ENCODE peak calls at places on chromosomes 1 and 21, in five cellular contexts. C is CD4-positive, alpha-beta T cell; I is tibial artery; L is nephron progenitor cell; T is BE2C. A is an unnamed sample.

GRCh38 chr1:208100906-208101305 is 143.3 kb downstream of the PLXNA2 start:
- DNase-seq in C (no peak), I (no peak), L (no peak), T (no peak), A (no peak)

GRCh38 chr1:55034476-55035133 is 4.7 kb upstream of the PCSK9 start:
- DNase-seq in C (no peak), I (peak), L (peak), T (no peak), A (no peak)

GRCh38 chr21:45456836-45457160 is 51.8 kb downstream of the COL18A1 start:
- DNase-seq in C (no peak), I (no peak), L (no peak), T (no peak), A (no peak)

GRCh38 chr1:46301406-46302090 is 1.9 kb downstream of the LRRC41 start:
- DNase-seq in C (peak), I (no peak), L (peak), T (peak), A (peak)

GRCh38 chr1:151815716-151816327 is 10.6 kb upstream of the LINGO4 start:
- DNase-seq in C (peak), I (no peak), L (no peak), T (no peak), A (no peak)

GRCh38 chr1:204091787-204092312 is 18.9 kb downstream of the SOX13 start:
- DNase-seq in C (no peak), I (no peak), L (no peak), T (no peak), A (no peak)

GRCh38 chr1:1013922-1014617 is 773 bp downstream of the ISG15 start:
- DNase-seq in C (no peak), I (no peak), L (no peak), T (no peak), A (peak)

GRCh38 chr1:39305555-39305954 is 101.1 kb downstream of the MACF1 start:
- DNase-seq in C (no peak), I (no peak), L (no peak), T (no peak), A (no peak)

GRCh38 chr21:36608251-36608650 is 90.7 kb upstream of the SIM2 start:
- DNase-seq in C (no peak), I (no peak), L (no peak), T (no peak), A (no peak)

GRCh38 chr1:198234511-198235251 is 77.9 kb downstream of the NEK7 start:
- DNase-seq in C (no peak), I (no peak), L (no peak), T (no peak), A (no peak)

GRCh38 chr1:203364806-203365205 is 13.9 kb upstream of the FMOD start:
- DNase-seq in C (no peak), I (no peak), L (no peak), T (no peak), A (no peak)

GRCh38 chr1:172662464-172663109 is 3.7 kb downstream of the FASLG start:
- DNase-seq in C (peak), I (no peak), L (no peak), T (no peak), A (no peak)

GRCh38 chr1:59747469-59748014 is 67.2 kb upstream of the HOOK1 start:
- DNase-seq in C (no peak), I (no peak), L (no peak), T (peak), A (no peak)

GRCh38 chr1:183370399-183371058 is 47.7 kb downstream of the NMNAT2 start:
- DNase-seq in C (no peak), I (no peak), L (no peak), T (no peak), A (no peak)

GRCh38 chr1:160608057-160608456 is 28.8 kb upstream of the CD84 start:
- DNase-seq in C (no peak), I (no peak), L (no peak), T (no peak), A (no peak)

GRCh38 chr1:160607051-160608032 is 28.0 kb upstream of the CD84 start:
- DNase-seq in C (peak), I (no peak), L (peak), T (peak), A (peak)

GRCh38 chr1:160606611-160607010 is 27.3 kb upstream of the CD84 start:
- DNase-seq in C (no peak), I (no peak), L (no peak), T (no peak), A (no peak)

GRCh38 chr1:160605205-160605604 is 25.9 kb upstream of the CD84 start:
- DNase-seq in C (no peak), I (no peak), L (no peak), T (no peak), A (no peak)

DNA sequence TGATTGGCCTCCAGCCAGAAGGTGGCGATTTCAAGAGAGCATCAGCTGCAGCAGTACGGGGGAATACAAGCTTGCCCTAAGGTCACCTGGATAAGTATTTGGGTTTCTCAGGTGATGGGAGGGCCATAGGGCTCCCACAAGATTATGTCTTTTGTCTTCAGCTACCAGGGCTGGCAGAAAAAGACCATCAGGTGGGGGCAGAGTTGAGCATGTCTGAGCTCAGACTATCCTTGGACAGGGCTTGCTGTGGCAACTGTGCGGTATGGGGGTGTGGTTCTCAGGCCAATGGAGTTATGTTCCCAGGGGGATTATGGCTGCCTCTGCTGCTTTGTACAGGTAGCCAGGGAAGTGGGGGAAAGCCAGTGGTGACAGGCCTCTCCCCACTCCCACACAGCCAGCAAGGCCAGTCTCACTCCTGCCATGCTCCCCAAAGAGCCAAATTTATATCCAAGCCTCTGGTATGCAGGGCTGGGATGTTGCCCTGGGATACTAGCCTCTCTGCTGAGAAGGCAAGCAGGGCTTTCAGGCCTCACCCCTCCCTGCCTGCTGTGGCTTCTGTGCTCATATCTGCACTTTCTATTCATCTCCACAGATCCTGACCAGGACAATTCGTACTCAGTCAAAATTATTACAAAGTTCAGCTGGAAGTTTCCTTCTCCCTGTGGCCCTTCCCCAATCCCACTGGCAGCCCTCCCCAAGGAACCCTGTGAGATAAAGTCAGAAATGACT is 26.7 kb upstream of the CD84 start:
- DNase-seq in C (no peak), I (no peak), L (no peak), T (no peak), A (no peak)
- TF ChIP-seq CTCF in C (no peak), I (no peak), L (no peak), T (no peak), A (no peak)

GRCh38 chr1:84489766-84490165 is 10.7 kb downstream of the RPF1 start:
- DNase-seq in C (no peak), I (no peak), L (no peak), T (no peak), A (no peak)

GRCh38 chr1:84496498-84496897 is 9.7 kb upstream of the SPATA1 start:
- DNase-seq in C (no peak), I (no peak), L (no peak), T (no peak), A (no peak)

GRCh38 chr1:84493747-84494146 is 12.4 kb upstream of the SPATA1 start:
- DNase-seq in C (no peak), I (no peak), L (no peak), T (no peak), A (no peak)

GRCh38 chr1:84488107-84488506 is 9.0 kb downstream of the RPF1 start:
- DNase-seq in C (no peak), I (no peak), L (no peak), T (no peak), A (no peak)

GRCh38 chr1:84492726-84493125 is 13.5 kb upstream of the SPATA1 start:
- DNase-seq in C (no peak), I (no peak), L (no peak), T (no peak), A (no peak)
- TF ChIP-seq CTCF in C (no peak), I (no peak), L (no peak), T (no peak), A (no peak)

GRCh38 chr1:3020263-3020909 is 881 bp upstream of the ACTRT2 start:
- DNase-seq in C (no peak), I (peak), L (no peak), T (no peak), A (no peak)

GRCh38 chr1:3018051-3018471 is 3.2 kb upstream of the ACTRT2 start:
- DNase-seq in C (no peak), I (peak), L (no peak), T (no peak), A (no peak)

GRCh38 chr1:3019516-3020051 is 1.7 kb upstream of the ACTRT2 start:
- DNase-seq in C (no peak), I (peak), L (no peak), T (no peak), A (no peak)

GRCh38 chr1:3018576-3018975 is 2.7 kb upstream of the ACTRT2 start:
- DNase-seq in C (no peak), I (peak), L (no peak), T (no peak), A (no peak)

GRCh38 chr1:3019007-3019515 is 2.2 kb upstream of the ACTRT2 start:
- DNase-seq in C (no peak), I (peak), L (no peak), T (no peak), A (no peak)
- TF ChIP-seq CTCF in C (no peak), I (no peak), L (no peak), T (no peak), A (no peak)

DNA sequence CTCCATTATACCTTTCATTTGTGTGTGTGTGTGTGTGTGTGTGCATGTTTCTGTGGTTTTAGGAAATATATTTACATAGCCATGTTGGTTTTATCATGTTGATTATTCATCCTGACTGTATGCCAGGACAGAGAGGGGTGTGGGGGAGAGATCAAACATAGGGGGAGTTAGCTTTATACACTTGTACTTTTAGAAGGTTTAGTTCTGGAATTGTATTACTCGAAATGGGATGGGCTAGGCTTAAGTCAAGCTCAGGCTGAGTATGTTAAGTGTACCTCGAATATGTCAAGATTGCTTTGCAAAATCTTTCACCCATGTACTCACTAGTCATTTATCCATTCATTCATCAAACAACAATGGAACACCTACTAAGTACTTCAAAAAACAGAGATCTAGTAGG is 123.3 kb downstream of the HMCN1 start:
- DNase-seq in C (no peak), I (no peak), L (no peak), T (no peak), A (no peak)
- TF ChIP-seq CTCF in C (no peak), I (no peak), L (no peak), T (no peak), A (no peak)

DNA sequence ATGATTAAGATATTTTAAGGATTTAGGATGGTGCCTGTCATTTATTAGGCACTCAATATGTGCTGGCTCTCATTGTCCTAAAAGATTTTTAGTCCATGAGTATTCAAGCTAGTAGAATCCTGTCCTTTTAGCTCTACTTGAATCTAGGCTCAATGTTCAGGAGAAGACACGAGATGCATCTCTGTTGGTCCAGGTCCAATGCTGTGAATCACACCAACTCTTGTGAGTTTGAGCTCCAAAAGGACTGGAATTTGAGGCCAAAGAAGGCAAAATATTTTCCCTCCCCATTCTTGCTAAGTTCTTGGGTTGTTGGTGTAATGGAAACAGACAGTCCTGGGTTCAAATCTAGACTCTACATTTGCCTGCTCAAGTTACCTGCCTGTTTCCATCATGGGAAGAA is 1.4 kb upstream of the PODN start:
- DNase-seq in C (no peak), I (peak), L (no peak), T (no peak), A (no peak)
- TF ChIP-seq CTCF in C (no peak), I (no peak), L (no peak), T (no peak), A (no peak)

DNA sequence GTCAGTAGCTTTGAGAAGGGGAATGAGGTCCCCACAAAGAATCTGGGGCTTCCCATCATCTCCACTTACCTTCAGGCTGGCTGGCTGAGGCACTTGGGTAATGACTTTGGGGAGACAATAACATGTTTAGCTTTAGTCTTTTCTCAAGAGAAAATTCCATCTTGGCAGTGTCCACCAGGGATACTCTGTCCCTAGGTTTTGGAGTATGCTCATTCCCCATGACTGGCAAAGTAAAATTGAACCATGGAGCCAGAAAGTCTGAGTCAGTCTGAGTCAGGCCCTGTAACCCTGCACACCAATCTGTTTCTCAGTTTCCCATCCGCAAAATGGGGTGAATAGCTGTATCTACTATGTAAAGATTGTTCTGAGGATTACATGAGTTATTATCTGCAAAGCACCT is 28.2 kb downstream of the RUNX1 start:
- DNase-seq in C (no peak), I (no peak), L (no peak), T (no peak), A (no peak)
- TF ChIP-seq CTCF in C (no peak), I (no peak), L (no peak), T (no peak), A (no peak)

GRCh38 chr1:217881607-217882332 is 250.6 kb downstream of the SPATA17 start:
- DNase-seq in C (no peak), I (no peak), L (no peak), T (no peak), A (no peak)

GRCh38 chr1:217881131-217881543 is 250.0 kb downstream of the SPATA17 start:
- DNase-seq in C (no peak), I (no peak), L (no peak), T (no peak), A (no peak)
- TF ChIP-seq CTCF in C (no peak), I (no peak), L (no peak), T (no peak), A (no peak)

DNA sequence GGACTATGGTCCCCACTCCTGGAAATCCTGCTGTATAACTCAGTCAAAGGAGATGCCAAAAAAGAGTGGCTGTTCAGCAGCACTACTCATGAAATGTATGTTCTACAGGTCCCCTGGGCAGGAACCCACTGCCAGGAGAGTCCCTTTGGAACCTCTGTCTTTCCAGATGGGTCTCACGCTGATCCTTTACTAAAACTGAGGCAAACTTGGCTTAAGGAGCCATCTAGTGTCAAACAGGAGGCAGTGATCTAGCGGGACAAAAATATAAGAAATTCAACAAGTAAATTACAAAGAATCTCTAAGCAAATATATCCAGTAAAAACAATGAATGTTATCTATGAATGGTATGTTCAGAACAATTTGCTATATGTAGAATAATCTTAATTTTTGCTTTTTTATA is 80.5 kb upstream of the PRMT6 start:
- DNase-seq in C (no peak), I (no peak), L (no peak), T (peak), A (no peak)
- TF ChIP-seq CTCF in C (no peak), I (no peak), L (no peak), T (peak), A (no peak)

GRCh38 chr1:103953386-103953785 is 203.7 kb downstream of the AMY1C start:
- DNase-seq in C (no peak), I (no peak), L (no peak), T (no peak), A (no peak)
- TF ChIP-seq CTCF in C (no peak), I (no peak), L (no peak), T (peak), A (no peak)